ENCODE peak calls at places on chromosome 6, in nine cellular contexts. B, D, Q, H, Y, V, W, O and T are unnamed samples.

GRCh38 chr6:134003542-134003951 is 48.9 kb downstream of the SLC2A12 start:
- DNase-seq in B (no peak), D (no peak), Q (peak; percentile 2), H (no peak), Y (no peak), V (no peak), W (no peak), O (no peak), T (no peak)

GRCh38 chr6:41531591-41532582 is 14.3 kb upstream of the FOXP4 start:
- DNase-seq in B (no peak), D (no peak), Q (peak; percentile 50), H (peak; percentile 24), Y (peak; percentile 78), V (peak; percentile 34), W (no peak), O (peak; percentile 77), T (no peak)

GRCh38 chr6:86107985-86108384 is 465.3 kb upstream of the SYNCRIP start:
- DNase-seq in B (no peak), D (no peak), Q (no peak), H (no peak), Y (no peak), V (no peak), W (no peak), O (no peak), T (no peak)

GRCh38 chr6:110681543-110682459 is 133.5 kb downstream of the CDK19 start:
- DNase-seq in B (no peak), D (no peak), Q (no peak), H (no peak), Y (no peak), V (no peak), W (no peak), O (no peak), T (no peak)

GRCh38 chr6:65229768-65230167 is 477.3 kb downstream of the EYS start:
- DNase-seq in B (no peak), D (no peak), Q (peak; percentile 85), H (no peak), Y (no peak), V (no peak), W (no peak), O (no peak), T (no peak)

GRCh38 chr6:25670208-25670607 is 18.2 kb downstream of the SCGN start:
- DNase-seq in B (no peak), D (no peak), Q (no peak), H (no peak), Y (no peak), V (no peak), W (no peak), O (no peak), T (no peak)

GRCh38 chr6:164097557-164098398 is 683.3 kb downstream of the QKI start:
- DNase-seq in B (no peak), D (no peak), Q (peak; percentile 94), H (peak; percentile 85), Y (no peak), V (peak; percentile 47), W (peak; percentile 37), O (no peak), T (peak; percentile 51)

GRCh38 chr6:125871365-125871764 is 80.6 kb downstream of the NCOA7 start:
- DNase-seq in B (no peak), D (no peak), Q (no peak), H (no peak), Y (no peak), V (no peak), W (no peak), O (no peak), T (no peak)

GRCh38 chr6:126020305-126021050 is 34.1 kb downstream of the TRMT11 start:
- DNase-seq in B (no peak), D (no peak), Q (no peak), H (no peak), Y (no peak), V (no peak), W (no peak), O (no peak), T (no peak)

GRCh38 chr6:93278241-93278640 is 141.1 kb downstream of the EPHA7 start:
- DNase-seq in B (no peak), D (no peak), Q (no peak), H (no peak), Y (no peak), V (no peak), W (no peak), O (no peak), T (no peak)

GRCh38 chr6:132530293-132530974 is 7.6 kb upstream of the TAAR9 start:
- DNase-seq in B (peak; percentile 8), D (peak; percentile 60), Q (peak; percentile 58), H (peak; percentile 38), Y (peak; percentile 68), V (peak; percentile 30), W (peak; percentile 25), O (peak; percentile 75), T (no peak)

GRCh38 chr6:13357551-13358075 is 29.3 kb upstream of the TBC1D7 start:
- DNase-seq in B (peak; percentile 41), D (no peak), Q (no peak), H (peak; percentile 90), Y (no peak), V (no peak), W (no peak), O (no peak), T (no peak)

GRCh38 chr6:33213166-33213988 is 5.1 kb downstream of the RING1 start:
- DNase-seq in B (no peak), D (no peak), Q (no peak), H (peak; percentile 64), Y (no peak), V (no peak), W (no peak), O (no peak), T (no peak)

GRCh38 chr6:135423649-135424128 is 73.9 kb downstream of the AHI1 start:
- DNase-seq in B (no peak), D (no peak), Q (peak; percentile 62), H (no peak), Y (peak; percentile 70), V (peak; percentile 61), W (peak; percentile 36), O (no peak), T (peak; percentile 43)

GRCh38 chr6:37971711-37972410 is 152.3 kb downstream of the ZFAND3 start:
- DNase-seq in B (no peak), D (no peak), Q (no peak), H (no peak), Y (peak; percentile 22), V (no peak), W (no peak), O (no peak), T (no peak)

GRCh38 chr6:12113190-12113578 is 101.1 kb downstream of the HIVEP1 start:
- DNase-seq in B (no peak), D (no peak), Q (peak; percentile 26), H (peak; percentile 58), Y (peak; percentile 37), V (peak; percentile 91), W (peak; percentile 51), O (peak; percentile 20), T (no peak)

GRCh38 chr6:133894795-133895401 is 6.0 kb downstream of the TCF21 start:
- DNase-seq in B (no peak), D (no peak), Q (no peak), H (peak; percentile 42), Y (no peak), V (no peak), W (no peak), O (no peak), T (no peak)

GRCh38 chr6:132733288-132733687 is 19.4 kb upstream of the VNN1 start:
- DNase-seq in B (no peak), D (no peak), Q (no peak), H (no peak), Y (peak; percentile 72), V (no peak), W (no peak), O (no peak), T (no peak)

GRCh38 chr6:83199173-83199864 is 6.2 kb downstream of the RWDD2A start:
- DNase-seq in B (no peak), D (no peak), Q (peak; percentile 41), H (no peak), Y (no peak), V (no peak), W (no peak), O (no peak), T (no peak)

GRCh38 chr6:43090557-43090952 is 14.4 kb downstream of the PTK7 start:
- DNase-seq in B (no peak), D (no peak), Q (no peak), H (no peak), Y (no peak), V (no peak), W (no peak), O (no peak), T (no peak)

GRCh38 chr6:43395822-43396221 is 26.4 kb upstream of the ZNF318 start:
- DNase-seq in B (peak; percentile 9), D (no peak), Q (no peak), H (no peak), Y (no peak), V (no peak), W (no peak), O (no peak), T (no peak)

GRCh38 chr6:99334526-99335127 is 14.8 kb downstream of the FAXC start:
- DNase-seq in B (no peak), D (no peak), Q (peak; percentile 49), H (peak; percentile 6), Y (peak; percentile 54), V (peak; percentile 68), W (peak; percentile 51), O (peak; percentile 30), T (peak; percentile 64)

GRCh38 chr6:31851485-31851832 is 11.2 kb downstream of the NEU1 start:
- DNase-seq in B (no peak), D (no peak), Q (no peak), H (no peak), Y (no peak), V (no peak), W (no peak), O (no peak), T (no peak)

GRCh38 chr6:106134906-106135634 is 48.9 kb downstream of the PRDM1 start:
- DNase-seq in B (no peak), D (no peak), Q (no peak), H (peak; percentile 50), Y (no peak), V (no peak), W (peak; percentile 22), O (no peak), T (no peak)

GRCh38 chr6:5172057-5172683 is 87.0 kb downstream of the PPP1R3G start:
- DNase-seq in B (no peak), D (no peak), Q (no peak), H (no peak), Y (no peak), V (no peak), W (no peak), O (no peak), T (no peak)

GRCh38 chr6:127058027-127058426 is 60.4 kb upstream of the RSPO3 start:
- DNase-seq in B (no peak), D (no peak), Q (peak; percentile 17), H (no peak), Y (no peak), V (peak; percentile 53), W (peak; percentile 14), O (no peak), T (peak; percentile 2)

GRCh38 chr6:160766657-160767018 is 64.6 kb downstream of the PLG start:
- DNase-seq in B (no peak), D (no peak), Q (no peak), H (no peak), Y (no peak), V (no peak), W (no peak), O (no peak), T (no peak)

GRCh38 chr6:104940881-104941693 is 15.8 kb upstream of the LIN28B start:
- DNase-seq in B (no peak), D (peak; percentile 79), Q (peak; percentile 33), H (peak; percentile 59), Y (peak; percentile 46), V (no peak), W (peak; percentile 45), O (peak; percentile 57), T (no peak)

GRCh38 chr6:169723991-169724553 is at the start of gene PHF10:
- DNase-seq in B (peak; percentile 73), D (peak; percentile 35), Q (no peak), H (peak; percentile 46), Y (peak; percentile 58), V (no peak), W (peak; percentile 26), O (peak; percentile 61), T (no peak)

GRCh38 chr6:24205020-24205492 is 79.0 kb downstream of the NRSN1 start:
- DNase-seq in B (no peak), D (no peak), Q (peak; percentile 65), H (no peak), Y (peak; percentile 14), V (peak; percentile 41), W (peak; percentile 14), O (peak; percentile 17), T (peak; percentile 19)

GRCh38 chr6:129660346-129660676 is 49.7 kb downstream of the ARHGAP18 start:
- DNase-seq in B (no peak), D (no peak), Q (no peak), H (no peak), Y (no peak), V (no peak), W (no peak), O (no peak), T (no peak)